ENCODE peak calls at places on chromosomes 1 and 21, in nine cellular contexts. One of them, this sample, is unnamed.

GRCh38 chr21:46159390-46159789 is 4.0 kb upstream of the FTCD start:
- DNase-seq in psoas muscle: peak; percentile 33
- DNase-seq in left lung: no peak
- DNase-seq in heart left ventricle: no peak
- DNase-seq in upper lobe of right lung: peak; percentile 39
- DNase-seq in keratinocyte: no peak
- DNase-seq in GM23338: no peak
- DNase-seq in GM23248: no peak
- DNase-seq in BE2C: no peak
- DNase-seq in this sample: no peak

GRCh38 chr1:10909697-10910489 is 102.6 kb upstream of the TARDBP start:
- DNase-seq in psoas muscle: peak; percentile 80
- DNase-seq in left lung: peak; percentile 55
- DNase-seq in heart left ventricle: no peak
- DNase-seq in upper lobe of right lung: peak; percentile 90
- DNase-seq in keratinocyte: no peak
- DNase-seq in GM23338: peak; percentile 83
- DNase-seq in GM23248: peak; percentile 49
- DNase-seq in BE2C: peak; percentile 78
- DNase-seq in this sample: peak; percentile 85

GRCh38 chr1:156813750-156814570 is 2.7 kb downstream of the SH2D2A start:
- DNase-seq in psoas muscle: peak; percentile 83
- DNase-seq in left lung: peak; percentile 65
- DNase-seq in heart left ventricle: peak; percentile 54
- DNase-seq in upper lobe of right lung: peak; percentile 86
- DNase-seq in keratinocyte: no peak
- DNase-seq in GM23338: peak; percentile 94
- DNase-seq in GM23248: peak; percentile 82
- DNase-seq in BE2C: peak; percentile 49
- DNase-seq in this sample: no peak

GRCh38 chr1:95049935-95050334 is 22.8 kb downstream of the ALG14 start:
- DNase-seq in psoas muscle: no peak
- DNase-seq in left lung: no peak
- DNase-seq in heart left ventricle: no peak
- DNase-seq in upper lobe of right lung: no peak
- DNase-seq in keratinocyte: no peak
- DNase-seq in GM23338: no peak
- DNase-seq in GM23248: no peak
- DNase-seq in BE2C: peak; percentile 6
- DNase-seq in this sample: no peak

GRCh38 chr1:201982082-201982922 is at the start of gene RNPEP:
- DNase-seq in psoas muscle: peak; percentile 84
- DNase-seq in left lung: peak; percentile 74
- DNase-seq in heart left ventricle: peak; percentile 80
- DNase-seq in upper lobe of right lung: peak; percentile 90
- DNase-seq in keratinocyte: no peak
- DNase-seq in GM23338: peak; percentile 61
- DNase-seq in GM23248: peak; percentile 91
- DNase-seq in BE2C: peak; percentile 81
- DNase-seq in this sample: peak; percentile 75

GRCh38 chr1:89578151-89578550 is 53.5 kb downstream of the LRRC8B start:
- DNase-seq in psoas muscle: no peak
- DNase-seq in left lung: no peak
- DNase-seq in heart left ventricle: no peak
- DNase-seq in upper lobe of right lung: no peak
- DNase-seq in keratinocyte: no peak
- DNase-seq in GM23338: no peak
- DNase-seq in GM23248: no peak
- DNase-seq in BE2C: no peak
- DNase-seq in this sample: no peak

GRCh38 chr21:45050361-45050785 is 24.0 kb upstream of the ADARB1 start:
- DNase-seq in psoas muscle: peak; percentile 92
- DNase-seq in left lung: no peak
- DNase-seq in heart left ventricle: no peak
- DNase-seq in upper lobe of right lung: no peak
- DNase-seq in keratinocyte: no peak
- DNase-seq in GM23338: no peak
- DNase-seq in GM23248: no peak
- DNase-seq in BE2C: no peak
- DNase-seq in this sample: no peak

GRCh38 chr1:25532970-25533369 is 10.4 kb upstream of the LDLRAP1 start:
- DNase-seq in psoas muscle: no peak
- DNase-seq in left lung: no peak
- DNase-seq in heart left ventricle: no peak
- DNase-seq in upper lobe of right lung: no peak
- DNase-seq in keratinocyte: no peak
- DNase-seq in GM23338: no peak
- DNase-seq in GM23248: no peak
- DNase-seq in BE2C: no peak
- DNase-seq in this sample: no peak

GRCh38 chr1:157551694-157552693 is at the start of gene FCRL5:
- DNase-seq in psoas muscle: no peak
- DNase-seq in left lung: no peak
- DNase-seq in heart left ventricle: no peak
- DNase-seq in upper lobe of right lung: no peak
- DNase-seq in keratinocyte: no peak
- DNase-seq in GM23338: no peak
- DNase-seq in GM23248: no peak
- DNase-seq in BE2C: no peak
- DNase-seq in this sample: no peak

GRCh38 chr1:203422656-203423055 is 53.0 kb upstream of the PRELP start:
- DNase-seq in psoas muscle: no peak
- DNase-seq in left lung: no peak
- DNase-seq in heart left ventricle: no peak
- DNase-seq in upper lobe of right lung: no peak
- DNase-seq in keratinocyte: no peak
- DNase-seq in GM23338: no peak
- DNase-seq in GM23248: peak; percentile 68
- DNase-seq in BE2C: no peak
- DNase-seq in this sample: no peak

GRCh38 chr1:16212251-16212961 is at the start of gene ARHGEF19:
- DNase-seq in psoas muscle: no peak
- DNase-seq in left lung: peak; percentile 65
- DNase-seq in heart left ventricle: no peak
- DNase-seq in upper lobe of right lung: peak; percentile 88
- DNase-seq in keratinocyte: no peak
- DNase-seq in GM23338: peak; percentile 94
- DNase-seq in GM23248: no peak
- DNase-seq in BE2C: no peak
- DNase-seq in this sample: no peak

GRCh38 chr1:243727503-243728191 is 122.4 kb downstream of the AKT3 start:
- DNase-seq in psoas muscle: no peak
- DNase-seq in left lung: no peak
- DNase-seq in heart left ventricle: no peak
- DNase-seq in upper lobe of right lung: no peak
- DNase-seq in keratinocyte: no peak
- DNase-seq in GM23338: no peak
- DNase-seq in GM23248: no peak
- DNase-seq in BE2C: no peak
- DNase-seq in this sample: no peak

GRCh38 chr1:228082260-228082974 is at the start of gene ARF1:
- DNase-seq in psoas muscle: peak; percentile 96
- DNase-seq in left lung: peak; percentile 94
- DNase-seq in heart left ventricle: peak; percentile 93
- DNase-seq in upper lobe of right lung: peak; percentile 96
- DNase-seq in keratinocyte: peak; percentile 77
- DNase-seq in GM23338: peak; percentile 94
- DNase-seq in GM23248: peak; percentile 98
- DNase-seq in BE2C: peak; percentile 95
- DNase-seq in this sample: peak; percentile 93

GRCh38 chr1:228084797-228085196 is 2.3 kb downstream of the ARF1 start:
- DNase-seq in psoas muscle: peak; percentile 15
- DNase-seq in left lung: peak; percentile 27
- DNase-seq in heart left ventricle: no peak
- DNase-seq in upper lobe of right lung: peak; percentile 19
- DNase-seq in keratinocyte: no peak
- DNase-seq in GM23338: no peak
- DNase-seq in GM23248: no peak
- DNase-seq in BE2C: no peak
- DNase-seq in this sample: no peak

GRCh38 chr1:228084325-228084724 is 1.8 kb downstream of the ARF1 start:
- DNase-seq in psoas muscle: peak; percentile 11
- DNase-seq in left lung: peak; percentile 29
- DNase-seq in heart left ventricle: no peak
- DNase-seq in upper lobe of right lung: no peak
- DNase-seq in keratinocyte: no peak
- DNase-seq in GM23338: no peak
- DNase-seq in GM23248: peak; percentile 94
- DNase-seq in BE2C: no peak
- DNase-seq in this sample: no peak

GRCh38 chr1:228082975-228083870 is 715 bp downstream of the ARF1 start:
- DNase-seq in psoas muscle: peak; percentile 86
- DNase-seq in left lung: peak; percentile 66
- DNase-seq in heart left ventricle: peak; percentile 82
- DNase-seq in upper lobe of right lung: peak; percentile 87
- DNase-seq in keratinocyte: no peak
- DNase-seq in GM23338: peak; percentile 40
- DNase-seq in GM23248: peak; percentile 78
- DNase-seq in BE2C: no peak
- DNase-seq in this sample: peak; percentile 46

DNA sequence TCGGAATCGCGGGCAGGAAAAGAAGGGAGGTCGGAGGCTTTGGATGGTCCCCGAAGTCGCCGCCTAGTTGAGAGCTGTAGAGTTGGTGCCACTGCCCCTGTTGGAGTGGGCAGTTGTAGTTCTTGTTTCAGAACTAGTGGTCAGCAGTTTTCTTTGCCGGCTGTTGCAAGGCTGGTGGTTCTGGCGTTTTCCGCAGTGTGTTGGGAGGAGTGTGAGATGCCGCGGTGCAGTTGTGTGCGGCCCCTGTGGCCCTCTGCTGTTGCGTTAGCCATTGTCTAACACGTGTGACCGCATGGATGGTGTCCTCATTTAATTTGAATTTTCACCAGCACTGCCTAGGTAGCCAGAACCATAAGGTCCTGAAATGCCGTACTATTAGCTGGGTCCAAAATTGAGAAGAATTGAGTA is 1.4 kb downstream of the ARF1 start:
- DNase-seq in psoas muscle: peak; percentile 69
- DNase-seq in left lung: peak; percentile 59
- DNase-seq in heart left ventricle: no peak
- DNase-seq in upper lobe of right lung: peak; percentile 73
- DNase-seq in keratinocyte: no peak
- DNase-seq in GM23338: no peak
- DNase-seq in GM23248: peak; percentile 65
- DNase-seq in BE2C: no peak
- DNase-seq in this sample: no peak
- H3K4me1 ChIP-seq in psoas muscle: peaks cover 58% of the 10 kb centered on the region
- H3K4me1 ChIP-seq in left lung: peaks cover 67% of the 10 kb centered on the region
- H3K4me1 ChIP-seq in heart left ventricle: peaks cover 62% of the 10 kb centered on the region
- H3K4me1 ChIP-seq in upper lobe of right lung: peaks cover 62% of the 10 kb centered on the region
- H3K4me1 ChIP-seq in keratinocyte: peaks cover 49% of the 10 kb centered on the region
- H3K4me1 ChIP-seq in GM23338: peaks cover 23% of the 10 kb centered on the region
- H3K4me1 ChIP-seq in GM23248: peaks cover 48% of the 10 kb centered on the region
- H3K4me1 ChIP-seq in BE2C: peaks cover 6% of the 10 kb centered on the region
- H3K4me1 ChIP-seq in this sample: peaks cover 53% of the 10 kb centered on the region

DNA sequence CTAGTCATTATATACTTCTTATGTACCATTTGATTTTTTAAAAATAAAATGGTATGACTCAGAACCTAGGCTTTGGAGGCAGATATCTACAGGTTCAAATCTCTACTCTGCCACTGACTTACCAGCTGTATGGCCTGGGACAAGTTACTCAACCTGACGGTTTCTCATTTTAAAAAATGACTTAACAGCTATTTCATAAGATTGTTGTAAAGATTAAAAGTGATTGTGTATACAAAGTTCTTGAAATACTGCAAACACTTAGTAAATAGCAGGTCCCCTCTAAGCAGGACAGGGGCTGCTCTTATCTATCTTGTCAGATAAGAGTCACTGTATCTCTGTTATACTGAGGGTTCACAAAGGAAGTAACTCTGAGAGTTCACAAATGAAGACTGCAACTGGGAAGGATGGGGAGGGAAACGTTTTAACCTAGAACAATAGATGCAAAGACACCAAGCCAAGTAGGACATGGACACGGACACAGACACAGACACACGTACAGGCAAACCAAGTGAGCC is 2.6 kb downstream of the BCAR3 start:
- DNase-seq in psoas muscle: no peak
- DNase-seq in left lung: no peak
- DNase-seq in heart left ventricle: no peak
- DNase-seq in upper lobe of right lung: no peak
- DNase-seq in keratinocyte: no peak
- DNase-seq in GM23338: no peak
- DNase-seq in GM23248: no peak
- DNase-seq in BE2C: no peak
- DNase-seq in this sample: no peak
- H3K4me1 ChIP-seq in psoas muscle: peaks cover 19% of the 10 kb centered on the region
- H3K4me1 ChIP-seq in left lung: peaks cover 39% of the 10 kb centered on the region
- H3K4me1 ChIP-seq in heart left ventricle: peaks cover 50% of the 10 kb centered on the region
- H3K4me1 ChIP-seq in upper lobe of right lung: peaks cover 45% of the 10 kb centered on the region
- H3K4me1 ChIP-seq in keratinocyte: peaks cover 66% of the 10 kb centered on the region
- H3K4me1 ChIP-seq in GM23338: peaks cover 15% of the 10 kb centered on the region
- H3K4me1 ChIP-seq in GM23248: peaks cover 67% of the 10 kb centered on the region
- H3K4me1 ChIP-seq in BE2C: peaks cover 28% of the 10 kb centered on the region
- H3K4me1 ChIP-seq in this sample: no peaks in the 10 kb centered on the region

GRCh38 chr1:181104042-181104789 is 15.7 kb downstream of the IER5 start:
- DNase-seq in psoas muscle: no peak
- DNase-seq in left lung: no peak
- DNase-seq in heart left ventricle: no peak
- DNase-seq in upper lobe of right lung: no peak
- DNase-seq in keratinocyte: no peak
- DNase-seq in GM23338: peak; percentile 67
- DNase-seq in GM23248: no peak
- DNase-seq in BE2C: no peak
- DNase-seq in this sample: no peak
- H3K4me1 ChIP-seq in psoas muscle: peaks cover 33% of the 10 kb centered on the region
- H3K4me1 ChIP-seq in left lung: peaks cover 72% of the 10 kb centered on the region
- H3K4me1 ChIP-seq in heart left ventricle: peaks cover 84% of the 10 kb centered on the region
- H3K4me1 ChIP-seq in upper lobe of right lung: peaks cover 62% of the 10 kb centered on the region
- H3K4me1 ChIP-seq in keratinocyte: peaks cover 66% of the 10 kb centered on the region
- H3K4me1 ChIP-seq in GM23338: peaks cover 76% of the 10 kb centered on the region
- H3K4me1 ChIP-seq in GM23248: peaks cover 48% of the 10 kb centered on the region
- H3K4me1 ChIP-seq in BE2C: peaks cover 22% of the 10 kb centered on the region
- H3K4me1 ChIP-seq in this sample: peaks cover 67% of the 10 kb centered on the region

GRCh38 chr1:54331843-54332688 is 74.1 kb downstream of the SSBP3 start:
- DNase-seq in psoas muscle: no peak
- DNase-seq in left lung: no peak
- DNase-seq in heart left ventricle: no peak
- DNase-seq in upper lobe of right lung: no peak
- DNase-seq in keratinocyte: no peak
- DNase-seq in GM23338: no peak
- DNase-seq in GM23248: no peak
- DNase-seq in BE2C: no peak
- DNase-seq in this sample: no peak
- H3K4me1 ChIP-seq in psoas muscle: peaks cover 96% of the 10 kb centered on the region
- H3K4me1 ChIP-seq in left lung: peaks cover 68% of the 10 kb centered on the region
- H3K4me1 ChIP-seq in heart left ventricle: peaks cover 88% of the 10 kb centered on the region
- H3K4me1 ChIP-seq in upper lobe of right lung: peaks cover 74% of the 10 kb centered on the region
- H3K4me1 ChIP-seq in keratinocyte: peaks cover 47% of the 10 kb centered on the region
- H3K4me1 ChIP-seq in GM23338: peaks cover 98% of the 10 kb centered on the region
- H3K4me1 ChIP-seq in GM23248: peaks cover 46% of the 10 kb centered on the region
- H3K4me1 ChIP-seq in BE2C: peaks cover 45% of the 10 kb centered on the region
- H3K4me1 ChIP-seq in this sample: no peaks in the 10 kb centered on the region